ENCODE peak calls at places on chromosomes 2 and 18, in eight cellular contexts. C is GM03348, R is RKO, I is T-helper 9 cell, Q is OCI-LY7, D is Ammon's horn, X is NCI-H1105, W is PC-3. A is an unnamed sample.
A peak's percentile ranks its signal among the peaks of the same experiment; 100 is the strongest.

GRCh38 chr2:134275058-134275862 is 21.4 kb downstream of the MGAT5 start:
- DNase-seq in W (no peak), R (no peak), D (no peak), C (no peak), Q (peak; percentile 96), X (no peak), I (no peak), A (no peak)

GRCh38 chr2:68660658-68661057 is 17.3 kb downstream of the PROKR1 start:
- DNase-seq in C (no peak), X (no peak), Q (no peak), W (no peak), I (no peak), D (no peak), R (no peak), A (no peak)

GRCh38 chr2:202299712-202300111 is 34.1 kb downstream of the NOP58 start:
- DNase-seq in Q (no peak), R (no peak), X (no peak), I (no peak), C (no peak), D (no peak), W (no peak), A (no peak)

GRCh38 chr2:158232476-158232875 is 130.8 kb downstream of the UPP2 start:
- DNase-seq in C (no peak), X (no peak), D (no peak), Q (no peak), I (no peak), R (no peak), W (peak; percentile 70), A (no peak)

GRCh38 chr18:24138884-24139616 is at the start of gene CABYR:
- DNase-seq in X (peak; percentile 94), C (peak; percentile 95), R (no peak), I (peak; percentile 76), W (peak; percentile 76), Q (peak; percentile 6), D (peak; percentile 92), A (peak; percentile 91)

GRCh38 chr2:20448246-20449046 is 1.6 kb downstream of the RHOB start:
- DNase-seq in I (no peak), C (peak; percentile 45), Q (no peak), D (peak; percentile 57), R (peak; percentile 26), W (no peak), X (no peak), A (peak; percentile 41)

GRCh38 chr2:10323535-10323934 is 20.8 kb downstream of the HPCAL1 start:
- DNase-seq in Q (no peak), C (no peak), R (no peak), W (no peak), X (no peak), D (no peak), I (no peak), A (no peak)

GRCh38 chr2:128984066-128984465 is 665.4 kb upstream of the HS6ST1 start:
- DNase-seq in Q (no peak), R (no peak), X (no peak), W (no peak), D (no peak), C (no peak), I (no peak), A (no peak)

GRCh38 chr2:173963323-173963816 is 1.8 kb downstream of the SP3 start:
- DNase-seq in C (peak; percentile 61), D (peak; percentile 49), I (no peak), X (peak; percentile 71), Q (peak; percentile 83), R (peak; percentile 81), W (peak; percentile 63), A (peak; percentile 47)

GRCh38 chr2:101833890-101834523 is 136.5 kb downstream of the MAP4K4 start:
- DNase-seq in I (no peak), W (no peak), X (no peak), D (no peak), C (no peak), R (no peak), Q (no peak), A (no peak)

GRCh38 chr2:212005077-212005671 is 533.4 kb downstream of the ERBB4 start:
- DNase-seq in R (peak; percentile 53), W (peak; percentile 68), X (peak; percentile 15), I (no peak), C (peak; percentile 39), D (peak; percentile 10), Q (peak; percentile 41), A (no peak)

GRCh38 chr2:128311216-128311754 is 7.4 kb downstream of the HS6ST1 start:
- DNase-seq in D (no peak), W (no peak), Q (no peak), C (no peak), X (no peak), I (no peak), R (no peak), A (peak; percentile 9)

GRCh38 chr2:112623913-112624777 is 21.6 kb upstream of the SLC20A1 start:
- DNase-seq in D (no peak), Q (no peak), I (peak; percentile 49), X (no peak), W (peak; percentile 94), C (peak; percentile 79), R (peak; percentile 41), A (no peak)

GRCh38 chr2:29290293-29291052 is 175.3 kb downstream of the CLIP4 start:
- DNase-seq in D (no peak), R (no peak), I (no peak), C (no peak), Q (no peak), X (no peak), W (no peak), A (no peak)

GRCh38 chr2:205510345-205510744 is 172.0 kb upstream of the NRP2 start:
- DNase-seq in W (no peak), Q (no peak), D (no peak), C (no peak), X (no peak), R (no peak), I (no peak), A (no peak)

GRCh38 chr2:218032336-218033171 is 29.8 kb upstream of the TNS1 start:
- DNase-seq in R (no peak), I (no peak), Q (no peak), W (no peak), X (no peak), C (peak; percentile 5), D (no peak), A (no peak)

GRCh38 chr2:209499071-209499470 is 75.2 kb downstream of the MAP2 start:
- DNase-seq in D (no peak), C (no peak), W (peak; percentile 29), X (no peak), I (no peak), Q (no peak), R (no peak), A (no peak)

GRCh38 chr2:49241506-49241905 is 87.2 kb upstream of the FSHR start:
- DNase-seq in C (peak; percentile 14), R (no peak), I (no peak), D (no peak), W (no peak), X (no peak), Q (no peak), A (no peak)

GRCh38 chr2:11370377-11371098 is 26.1 kb upstream of the ROCK2 start:
- DNase-seq in Q (no peak), C (no peak), D (no peak), W (peak; percentile 94), I (no peak), X (no peak), R (no peak), A (no peak)

GRCh38 chr2:102166189-102166845 is 20.5 kb upstream of the IL1RL2 start:
- DNase-seq in X (no peak), R (peak; percentile 14), Q (no peak), I (no peak), W (peak; percentile 65), C (peak; percentile 51), D (peak; percentile 38), A (peak; percentile 75)

GRCh38 chr2:102606353-102606752 is 13.0 kb upstream of the SLC9A2 start:
- DNase-seq in C (no peak), R (no peak), W (peak; percentile 78), Q (no peak), I (no peak), D (no peak), X (no peak), A (no peak)

GRCh38 chr18:63255435-63255834 is 64.1 kb downstream of the BCL2 start:
- DNase-seq in Q (no peak), I (no peak), C (no peak), R (no peak), W (no peak), D (no peak), X (no peak), A (no peak)

GRCh38 chr18:21454725-21455124 is 145.8 kb downstream of the ESCO1 start:
- DNase-seq in I (no peak), R (no peak), Q (no peak), D (no peak), C (no peak), X (no peak), W (no peak), A (no peak)

GRCh38 chr2:235330775-235331438 is 162.9 kb upstream of the AGAP1 start:
- DNase-seq in D (peak; percentile 25), W (peak; percentile 97), R (peak; percentile 88), I (no peak), C (peak; percentile 64), Q (no peak), X (no peak), A (no peak)

GRCh38 chr2:8491296-8492048 is 190.4 kb upstream of the ID2 start:
- DNase-seq in R (no peak), Q (no peak), C (peak; percentile 48), W (no peak), D (no peak), X (peak; percentile 55), I (no peak), A (no peak)

GRCh38 chr2:239606955-239607794 is 206.4 kb upstream of the HDAC4 start:
- DNase-seq in Q (no peak), X (no peak), C (peak; percentile 6), R (no peak), D (no peak), W (no peak), I (no peak), A (no peak)

GRCh38 chr2:219140726-219141125 is 19.9 kb downstream of the NHEJ1 start:
- DNase-seq in X (no peak), I (no peak), R (no peak), W (no peak), D (no peak), Q (no peak), C (no peak), A (no peak)

GRCh38 chr18:9086015-9086414 is 16.5 kb upstream of the NDUFV2 start:
- DNase-seq in X (no peak), D (no peak), I (no peak), W (no peak), Q (no peak), R (no peak), C (no peak), A (no peak)

GRCh38 chr2:29361255-29361654 is 246.0 kb downstream of the CLIP4 start:
- DNase-seq in W (peak; percentile 51), C (no peak), D (peak; percentile 11), R (no peak), Q (no peak), X (no peak), I (no peak), A (no peak)

A was measured in testis.